ENCODE peak calls at places on chromosomes 16 and 17, in four cellular contexts. K is hypothalamus, B is ACHN, O is sciatic nerve. S is an unnamed sample.

GRCh38 chr17:50117202-50118040 is 12.5 kb downstream of the SAMD14 start:
- DNase-seq in K (no peak), B (peak; percentile 70), O (peak; percentile 64), S (peak; percentile 48)

GRCh38 chr17:27315322-27315721 is 21.4 kb downstream of the WSB1 start:
- DNase-seq in K (peak; percentile 40), B (no peak), O (peak; percentile 85), S (no peak)

GRCh38 chr17:77423589-77424451 is 283.1 kb downstream of the SEC14L1 start:
- DNase-seq in K (peak; percentile 70), B (peak; percentile 36), O (peak; percentile 91), S (no peak)

GRCh38 chr17:29577778-29578211 is 9.3 kb downstream of the TP53I13 start:
- DNase-seq in K (peak; percentile 38), B (no peak), O (no peak), S (no peak)

GRCh38 chr16:89155184-89155679 is 16.3 kb upstream of the CDH15 start:
- DNase-seq in K (no peak), B (no peak), O (peak; percentile 79), S (no peak)

GRCh38 chr17:79843917-79844815 is 4.9 kb upstream of the CBX4 start:
- DNase-seq in K (no peak), B (peak; percentile 80), O (peak; percentile 82), S (peak; percentile 63)

GRCh38 chr16:58843675-58844074 is 109.6 kb upstream of the GOT2 start:
- DNase-seq in K (no peak), B (peak; percentile 67), O (no peak), S (peak; percentile 54)

GRCh38 chr17:80268427-80268826 is 7.8 kb downstream of the RNF213 start:
- DNase-seq in K (no peak), B (no peak), O (no peak), S (no peak)

GRCh38 chr17:40515491-40516041 is 14.1 kb upstream of the TNS4 start:
- DNase-seq in K (no peak), B (no peak), O (peak; percentile 49), S (no peak)

GRCh38 chr17:16456770-16457316 is 35.1 kb downstream of the LRRC75A start:
- DNase-seq in K (no peak), B (no peak), O (no peak), S (no peak)

GRCh38 chr17:7045492-7046126 is 1.7 kb upstream of the SLC16A11 start:
- DNase-seq in K (no peak), B (peak; percentile 87), O (no peak), S (peak; percentile 80)

GRCh38 chr17:39872700-39873099 is 4.7 kb downstream of the ZPBP2 start:
- DNase-seq in K (no peak), B (peak; percentile 40), O (no peak), S (peak; percentile 67)

GRCh38 chr16:70663524-70664324 is 17.4 kb downstream of the IL34 start:
- DNase-seq in K (no peak), B (no peak), O (peak; percentile 59), S (no peak)

GRCh38 chr16:27625050-27625697 is 75.2 kb downstream of the KATNIP start:
- DNase-seq in K (no peak), B (no peak), O (no peak), S (no peak)

GRCh38 chr17:48718781-48719641 is 3.3 kb downstream of the PRAC1 start:
- DNase-seq in K (no peak), B (no peak), O (no peak), S (peak; percentile 48)

GRCh38 chr17:6240001-6240400 is 169.8 kb downstream of the WSCD1 start:
- DNase-seq in K (no peak), B (no peak), O (no peak), S (no peak)

GRCh38 chr17:79897243-79898063 is 58.2 kb upstream of the CBX4 start:
- DNase-seq in K (no peak), B (no peak), O (no peak), S (no peak)

GRCh38 chr16:28494141-28494851 is at the start of gene APOBR:
- DNase-seq in K (no peak), B (no peak), O (no peak), S (no peak)

GRCh38 chr17:13353590-13353989 is 248.1 kb downstream of the HS3ST3A1 start:
- DNase-seq in K (no peak), B (no peak), O (no peak), S (no peak)

GRCh38 chr17:39057807-39058206 is 90.6 kb upstream of the FBXO47 start:
- DNase-seq in K (no peak), B (no peak), O (no peak), S (no peak)

GRCh38 chr16:17724242-17724898 is 253.6 kb upstream of the XYLT1 start:
- DNase-seq in K (no peak), B (no peak), O (no peak), S (no peak)

GRCh38 chr16:22348296-22348695 is 26.1 kb downstream of the CDR2 start:
- DNase-seq in K (no peak), B (no peak), O (no peak), S (no peak)

GRCh38 chr17:33258291-33258690 is 34.8 kb downstream of the ASIC2 start:
- DNase-seq in K (no peak), B (no peak), O (no peak), S (no peak)

GRCh38 chr17:73360961-73361761 is 49.4 kb upstream of the CDC42EP4 start:
- DNase-seq in K (no peak), B (no peak), O (no peak), S (no peak)

GRCh38 chr17:70091005-70091568 is 16.1 kb downstream of the KCNJ16 start:
- DNase-seq in K (no peak), B (no peak), O (no peak), S (no peak)

GRCh38 chr17:9937901-9938300 is 32.8 kb upstream of the RCVRN start:
- DNase-seq in K (no peak), B (no peak), O (no peak), S (no peak)

GRCh38 chr16:27264151-27264550 is 4.4 kb downstream of the NSMCE1 start:
- DNase-seq in K (no peak), B (peak; percentile 79), O (no peak), S (peak; percentile 47)

GRCh38 chr16:81315271-81316175 is 761 bp downstream of the GAN start:
- DNase-seq in K (no peak), B (peak; percentile 68), O (peak; percentile 66), S (peak; percentile 44)

GRCh38 chr16:85055503-85056210 is 28.1 kb downstream of the KIAA0513 start:
- DNase-seq in K (no peak), B (peak; percentile 43), O (no peak), S (no peak)

GRCh38 chr16:73172621-73173312 is 124.8 kb upstream of the ZFHX3 start:
- DNase-seq in K (no peak), B (no peak), O (peak; percentile 95), S (no peak)

S was measured in SW480.